ENCODE peak calls at places on chromosomes 6 and 20, in eight cellular contexts. G, Q, L, Z, J, T, D and X are unnamed samples.

GRCh38 chr6:142900467-142900961 is 44.5 kb downstream of the HIVEP2 start:
- DNase-seq in G (no peak), Q (no peak), L (no peak), Z (no peak), J (peak; percentile 32), T (no peak), D (no peak), X (no peak)

GRCh38 chr6:160462551-160463109 is 114.5 kb downstream of the SLC22A3 start:
- DNase-seq in G (no peak), Q (no peak), L (peak; percentile 19), Z (no peak), J (no peak), T (peak; percentile 79), D (no peak), X (no peak)

GRCh38 chr6:47134476-47135189 is 92.5 kb upstream of the ADGRF1 start:
- DNase-seq in G (no peak), Q (no peak), L (peak; percentile 52), Z (no peak), J (no peak), T (peak; percentile 92), D (peak; percentile 32), X (no peak)

GRCh38 chr6:5293692-5294091 is 32.4 kb downstream of the FARS2 start:
- DNase-seq in G (no peak), Q (no peak), L (peak; percentile 11), Z (no peak), J (no peak), T (no peak), D (no peak), X (no peak)

GRCh38 chr6:105188251-105188650 is 8.4 kb upstream of the POPDC3 start:
- DNase-seq in G (no peak), Q (no peak), L (no peak), Z (no peak), J (no peak), T (no peak), D (no peak), X (no peak)

GRCh38 chr20:32387262-32387661 is 29.1 kb downstream of the ASXL1 start:
- DNase-seq in G (no peak), Q (no peak), L (no peak), Z (no peak), J (no peak), T (peak; percentile 18), D (no peak), X (no peak)

GRCh38 chr6:87884203-87884602 is 163.4 kb upstream of the SPACA1 start:
- DNase-seq in G (no peak), Q (no peak), L (no peak), Z (no peak), J (no peak), T (no peak), D (no peak), X (no peak)

GRCh38 chr20:63317601-63318291 is 24.8 kb downstream of the COL20A1 start:
- DNase-seq in G (no peak), Q (no peak), L (no peak), Z (peak; percentile 8), J (no peak), T (no peak), D (no peak), X (no peak)

GRCh38 chr6:31478186-31478950 is 19.6 kb upstream of the MICB start:
- DNase-seq in G (no peak), Q (no peak), L (no peak), Z (no peak), J (no peak), T (no peak), D (no peak), X (no peak)

GRCh38 chr6:152225231-152225934 is 411.8 kb downstream of the SYNE1 start:
- DNase-seq in G (no peak), Q (no peak), L (no peak), Z (no peak), J (no peak), T (no peak), D (no peak), X (no peak)

GRCh38 chr20:47320990-47321805 is 35.3 kb downstream of the ZMYND8 start:
- DNase-seq in G (peak; percentile 51), Q (no peak), L (peak; percentile 51), Z (no peak), J (no peak), T (no peak), D (no peak), X (no peak)

GRCh38 chr6:107746461-107747030 is 77.6 kb downstream of the SCML4 start:
- DNase-seq in G (no peak), Q (no peak), L (no peak), Z (no peak), J (no peak), T (no peak), D (no peak), X (no peak)

GRCh38 chr20:47665221-47665991 is 119.9 kb downstream of the SULF2 start:
- DNase-seq in G (no peak), Q (no peak), L (no peak), Z (no peak), J (peak; percentile 49), T (no peak), D (no peak), X (no peak)

GRCh38 chr6:18432180-18432579 is 45.0 kb downstream of the RNF144B start:
- DNase-seq in G (no peak), Q (no peak), L (no peak), Z (no peak), J (no peak), T (peak; percentile 48), D (no peak), X (no peak)

GRCh38 chr6:109999740-110000139 is 21.6 kb downstream of the GPR6 start:
- DNase-seq in G (no peak), Q (no peak), L (no peak), Z (no peak), J (no peak), T (no peak), D (no peak), X (no peak)

GRCh38 chr20:6008254-6008653 is 45.6 kb downstream of the LRRN4 start:
- DNase-seq in G (no peak), Q (peak; percentile 7), L (peak; percentile 74), Z (no peak), J (peak; percentile 57), T (peak; percentile 77), D (peak; percentile 22), X (peak; percentile 64)

GRCh38 chr6:109458774-109459531 is 3.4 kb upstream of the MICAL1 start:
- DNase-seq in G (no peak), Q (no peak), L (peak; percentile 32), Z (no peak), J (no peak), T (no peak), D (no peak), X (no peak)

GRCh38 chr6:124958759-124959354 is 3.4 kb upstream of the RNF217 start:
- DNase-seq in G (no peak), Q (no peak), L (no peak), Z (no peak), J (no peak), T (no peak), D (no peak), X (no peak)

GRCh38 chr20:49460916-49461315 is 21.6 kb downstream of the KCNB1 start:
- DNase-seq in G (no peak), Q (no peak), L (peak; percentile 53), Z (peak; percentile 39), J (no peak), T (no peak), D (no peak), X (no peak)

DNA sequence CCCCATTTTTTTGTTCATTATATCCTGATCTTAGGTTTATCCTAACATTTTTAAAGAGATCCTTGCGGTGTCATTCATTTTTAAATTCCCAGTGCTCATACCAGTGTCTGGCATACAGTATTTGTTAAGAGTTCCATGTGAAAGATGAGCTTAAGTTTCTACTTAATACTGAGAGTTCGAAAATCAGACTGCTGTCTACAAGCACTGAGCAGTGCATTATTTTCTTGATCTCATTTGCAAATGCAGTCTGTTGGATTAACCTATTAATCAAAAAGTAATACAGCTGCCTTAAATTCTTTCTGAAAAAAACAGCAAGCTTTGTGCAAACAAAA is 663 bp downstream of the COQ3 start:
- DNase-seq in G (no peak), Q (no peak), L (no peak), Z (no peak), J (no peak), T (no peak), D (no peak), X (no peak)
- H3K27ac ChIP-seq in G (peak overlapping the region; percentile 98), Q (peak overlapping the region; percentile 75), L (peak overlapping the region; percentile 21), Z (no peak overlapping the region), J (peak overlapping the region; percentile 81), T (peak overlapping the region; percentile 90), D (peak overlapping the region; percentile 74), X (peak overlapping the region; percentile 79)

DNA sequence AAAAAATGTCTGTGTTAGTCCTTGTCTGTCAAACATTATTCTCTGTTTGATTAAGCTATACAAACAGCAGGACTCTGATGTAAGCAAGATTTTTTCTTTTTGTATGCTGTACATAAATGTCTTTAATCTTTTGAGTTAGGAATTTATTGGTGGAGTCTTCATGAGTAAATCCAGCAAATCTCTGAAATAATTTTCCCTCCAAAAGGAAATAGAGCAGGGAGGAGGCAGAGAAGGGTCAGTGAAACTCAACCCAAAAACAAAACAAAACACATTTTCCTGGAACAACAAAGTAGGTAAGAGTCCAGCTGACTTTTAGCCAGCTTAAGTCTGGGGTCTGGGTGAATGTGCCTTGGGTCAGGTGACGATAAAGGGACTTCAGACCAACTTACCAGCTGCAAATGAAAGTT is 113.7 kb downstream of the FOXA2 start:
- DNase-seq in G (no peak), Q (no peak), L (no peak), Z (no peak), J (no peak), T (no peak), D (no peak), X (no peak)
- H3K27ac ChIP-seq in G (no peak overlapping the region), Q (no peak overlapping the region), L (no peak overlapping the region), Z (no peak overlapping the region), J (no peak overlapping the region), T (no peak overlapping the region), D (no peak overlapping the region), X (no peak overlapping the region)

GRCh38 chr6:83169511-83169910 is 23.6 kb downstream of the PGM3 start:
- DNase-seq in G (no peak), Q (no peak), L (no peak), Z (no peak), J (no peak), T (no peak), D (no peak), X (no peak)
- H3K27ac ChIP-seq in G (peak overlapping the region; percentile 22), Q (no peak overlapping the region), L (no peak overlapping the region), Z (no peak overlapping the region), J (no peak overlapping the region), T (no peak overlapping the region), D (no peak overlapping the region), X (no peak overlapping the region)

GRCh38 chr20:37334450-37334849 is 11.5 kb upstream of the SRC start:
- DNase-seq in G (no peak), Q (no peak), L (no peak), Z (no peak), J (no peak), T (no peak), D (no peak), X (no peak)

GRCh38 chr20:37331060-37331857 is 14.7 kb upstream of the SRC start:
- DNase-seq in G (no peak), Q (no peak), L (no peak), Z (no peak), J (no peak), T (no peak), D (no peak), X (no peak)

GRCh38 chr20:37335642-37336368 is 10.1 kb upstream of the SRC start:
- DNase-seq in G (no peak), Q (no peak), L (no peak), Z (no peak), J (no peak), T (no peak), D (no peak), X (no peak)

GRCh38 chr20:37333130-37333847 is 12.7 kb upstream of the SRC start:
- DNase-seq in G (no peak), Q (no peak), L (no peak), Z (no peak), J (no peak), T (no peak), D (no peak), X (no peak)

GRCh38 chr20:37333848-37334318 is 12.1 kb upstream of the SRC start:
- DNase-seq in G (no peak), Q (no peak), L (peak; percentile 42), Z (no peak), J (no peak), T (no peak), D (no peak), X (no peak)
- H3K27ac ChIP-seq in G (no peak overlapping the region), Q (no peak overlapping the region), L (no peak overlapping the region), Z (no peak overlapping the region), J (no peak overlapping the region), T (no peak overlapping the region), D (peak overlapping the region; percentile 95), X (no peak overlapping the region)